ENCODE peak calls at places on chromosomes 16 and 17, in four cellular contexts. One of them, this sample, is unnamed.
A peak's percentile ranks its signal among the peaks of the same experiment; 100 is the strongest.

GRCh38 chr16:79264237-79265104 is 336.1 kb downstream of the MAF start:
- DNase-seq in A673: no peak
- DNase-seq in IMR-90: no peak
- DNase-seq in HCT116: no peak
- DNase-seq in this sample: no peak

GRCh38 chr17:46862949-46863348 is 11.6 kb downstream of the WNT9B start:
- DNase-seq in A673: no peak
- DNase-seq in IMR-90: no peak
- DNase-seq in HCT116: no peak
- DNase-seq in this sample: peak; percentile 80

GRCh38 chr16:88013091-88013609 is 61.9 kb downstream of the BANP start:
- DNase-seq in A673: no peak
- DNase-seq in IMR-90: peak; percentile 11
- DNase-seq in HCT116: no peak
- DNase-seq in this sample: no peak

GRCh38 chr17:4267402-4267801 is 3.6 kb upstream of the ANKFY1 start:
- DNase-seq in A673: no peak
- DNase-seq in IMR-90: no peak
- DNase-seq in HCT116: no peak
- DNase-seq in this sample: no peak

GRCh38 chr17:68197997-68198930 is 49.6 kb upstream of the AMZ2 start:
- DNase-seq in A673: no peak
- DNase-seq in IMR-90: no peak
- DNase-seq in HCT116: no peak
- DNase-seq in this sample: peak; percentile 16

GRCh38 chr16:75801307-75801706 is 75.0 kb upstream of the CPHXL start:
- DNase-seq in A673: no peak
- DNase-seq in IMR-90: no peak
- DNase-seq in HCT116: no peak
- DNase-seq in this sample: no peak

GRCh38 chr17:29096094-29096493 is 53.2 kb downstream of the PIPOX start:
- DNase-seq in A673: peak; percentile 96
- DNase-seq in IMR-90: no peak
- DNase-seq in HCT116: no peak
- DNase-seq in this sample: no peak

GRCh38 chr17:48505788-48506187 is 25.0 kb downstream of the HOXB1 start:
- DNase-seq in A673: peak; percentile 55
- DNase-seq in IMR-90: peak; percentile 89
- DNase-seq in HCT116: peak; percentile 61
- DNase-seq in this sample: no peak

GRCh38 chr17:13395872-13396271 is 205.9 kb downstream of the HS3ST3A1 start:
- DNase-seq in A673: no peak
- DNase-seq in IMR-90: no peak
- DNase-seq in HCT116: no peak
- DNase-seq in this sample: no peak
- H3K27ac ChIP-seq in A673: no peak overlapping the region
- H3K27ac ChIP-seq in IMR-90: no peak overlapping the region
- H3K27ac ChIP-seq in HCT116: no peak overlapping the region
- H3K27ac ChIP-seq in this sample: no peak overlapping the region

DNA sequence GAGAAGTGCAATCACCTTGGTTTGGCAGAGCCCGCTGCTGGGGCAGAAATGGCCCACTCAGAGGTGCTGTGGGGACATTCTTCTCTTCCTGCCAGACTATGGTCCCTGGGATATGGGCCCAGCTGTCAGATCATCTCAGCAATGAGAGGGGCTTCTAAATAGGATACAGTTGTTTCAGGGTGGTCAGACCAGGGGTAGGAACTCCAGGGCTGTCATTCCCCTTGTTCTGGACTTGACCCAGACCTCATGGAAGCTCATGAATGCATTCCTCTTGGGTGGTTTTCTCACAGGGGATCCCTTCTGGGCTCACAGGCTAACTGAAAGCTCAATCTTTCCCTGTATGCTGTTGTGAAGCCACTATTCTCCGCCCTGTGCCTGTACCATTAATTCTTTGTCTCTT is 347.2 kb downstream of the SLC39A11 start:
- DNase-seq in A673: no peak
- DNase-seq in IMR-90: no peak
- DNase-seq in HCT116: no peak
- DNase-seq in this sample: no peak
- TF ChIP-seq CTCF in A673: no peak
- TF ChIP-seq CTCF in IMR-90: no peak
- TF ChIP-seq CTCF in HCT116: no peak
- TF ChIP-seq CTCF in this sample: no peak

GRCh38 chr17:75010683-75011406 is 1.6 kb upstream of the MRPL58 start:
- DNase-seq in A673: no peak
- DNase-seq in IMR-90: peak; percentile 55
- DNase-seq in HCT116: no peak
- DNase-seq in this sample: no peak
- H3K27ac ChIP-seq in A673: no peak overlapping the region
- H3K27ac ChIP-seq in IMR-90: no peak overlapping the region
- H3K27ac ChIP-seq in HCT116: no peak overlapping the region
- H3K27ac ChIP-seq in this sample: no peak overlapping the region

DNA sequence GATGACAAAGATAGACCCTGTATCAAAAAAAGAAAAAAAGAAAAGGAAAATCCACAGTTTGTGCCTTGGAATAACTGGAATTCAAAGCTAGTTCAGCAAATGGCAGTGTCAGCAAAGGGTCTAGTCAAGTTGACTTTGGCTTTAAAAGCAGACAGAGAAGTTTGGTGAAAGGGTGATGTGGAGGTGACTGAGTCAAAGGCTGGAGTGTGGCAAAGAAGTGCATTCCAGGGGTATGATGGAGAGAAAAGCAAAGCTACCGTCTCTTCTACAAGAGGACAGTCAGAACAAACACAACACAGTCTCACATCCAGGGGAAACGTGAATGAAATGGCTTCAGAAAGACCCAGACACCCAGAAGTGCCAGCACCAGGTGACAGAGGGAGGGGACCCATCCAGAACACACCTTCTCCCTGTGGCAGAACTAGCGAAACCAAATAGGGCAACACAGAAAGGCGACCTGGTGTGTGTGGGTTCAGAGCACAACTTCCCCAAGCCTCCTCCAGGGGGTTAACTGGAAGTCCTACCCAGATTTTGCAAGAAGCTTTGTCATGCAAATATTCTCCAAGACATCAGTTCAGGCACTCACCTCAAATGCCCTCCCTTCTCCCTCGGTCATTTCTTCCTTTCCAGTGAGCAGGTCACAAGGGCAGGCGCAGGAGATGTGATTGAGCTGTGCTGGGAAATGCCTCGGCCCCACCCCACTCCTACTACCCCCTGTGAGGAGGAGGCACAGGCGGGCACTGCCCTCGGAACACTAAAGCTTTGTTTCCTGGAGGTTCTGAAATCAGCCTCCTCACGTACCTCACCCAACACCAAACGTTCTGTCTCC is 481.9 kb downstream of the SOX9 start:
- DNase-seq in A673: no peak
- DNase-seq in IMR-90: peak; percentile 73
- DNase-seq in HCT116: peak; percentile 72
- DNase-seq in this sample: peak; percentile 78
- TF ChIP-seq CTCF in A673: no peak
- TF ChIP-seq CTCF in IMR-90: peak; percentile 24
- TF ChIP-seq CTCF in HCT116: peak; percentile 54
- TF ChIP-seq CTCF in this sample: peak; percentile 43

GRCh38 chr17:35052780-35053179 is 10.7 kb downstream of the RFFL start:
- DNase-seq in A673: no peak
- DNase-seq in IMR-90: no peak
- DNase-seq in HCT116: no peak
- DNase-seq in this sample: no peak
- H3K27ac ChIP-seq in A673: no peak overlapping the region
- H3K27ac ChIP-seq in IMR-90: no peak overlapping the region
- H3K27ac ChIP-seq in HCT116: no peak overlapping the region
- H3K27ac ChIP-seq in this sample: no peak overlapping the region

GRCh38 chr17:7561028-7561575 is 617 bp upstream of the SENP3 start:
- DNase-seq in A673: peak; percentile 93
- DNase-seq in IMR-90: peak; percentile 76
- DNase-seq in HCT116: peak; percentile 71
- DNase-seq in this sample: peak; percentile 95

GRCh38 chr17:7558544-7559306 is at the start of gene TNFSF13:
- DNase-seq in A673: no peak
- DNase-seq in IMR-90: no peak
- DNase-seq in HCT116: no peak
- DNase-seq in this sample: no peak

GRCh38 chr17:7561589-7562207 is at the start of gene SENP3:
- DNase-seq in A673: peak; percentile 96
- DNase-seq in IMR-90: peak; percentile 88
- DNase-seq in HCT116: peak; percentile 73
- DNase-seq in this sample: peak; percentile 97

GRCh38 chr17:7559307-7560171 is 989 bp downstream of the TNFSF13 start:
- DNase-seq in A673: no peak
- DNase-seq in IMR-90: no peak
- DNase-seq in HCT116: no peak
- DNase-seq in this sample: no peak

DNA sequence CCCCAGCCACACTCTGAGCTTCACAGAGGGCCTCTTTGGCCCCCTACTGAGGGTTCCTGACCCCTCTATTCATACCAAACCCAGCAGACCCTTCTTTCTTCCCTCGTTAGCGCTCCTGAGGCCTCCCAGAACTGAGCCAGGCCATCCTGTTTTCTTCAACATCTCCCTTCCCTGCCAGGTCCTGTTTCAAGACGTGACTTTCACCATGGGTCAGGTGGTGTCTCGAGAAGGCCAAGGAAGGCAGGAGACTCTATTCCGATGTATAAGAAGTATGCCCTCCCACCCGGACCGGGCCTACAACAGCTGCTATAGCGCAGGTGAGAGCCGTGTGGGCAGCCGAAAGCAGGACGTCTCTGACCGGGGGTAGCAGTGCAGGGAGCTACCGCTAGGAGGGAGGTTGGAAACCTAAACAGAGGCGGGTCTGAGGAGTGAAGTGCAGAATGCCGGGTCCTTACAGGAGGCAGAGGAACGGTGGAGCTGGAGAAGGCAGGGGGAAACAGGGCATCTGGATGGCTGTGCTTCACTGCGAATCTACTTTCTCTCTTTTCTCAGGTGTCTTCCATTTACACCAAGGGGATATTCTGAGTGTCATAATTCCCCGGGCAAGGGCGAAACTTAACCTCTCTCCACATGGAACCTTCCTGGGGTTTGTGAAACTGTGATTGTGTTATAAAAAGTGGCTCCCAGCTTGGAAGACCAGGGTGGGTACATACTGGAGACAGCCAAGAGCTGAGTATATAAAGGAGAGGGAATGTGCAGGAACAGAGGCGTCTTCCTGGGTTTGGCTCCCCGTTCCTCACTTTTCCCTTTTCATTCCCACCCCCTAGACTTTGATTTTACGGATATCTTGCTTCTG is 1.3 kb upstream of the SENP3 start:
- DNase-seq in A673: peak; percentile 83
- DNase-seq in IMR-90: peak; percentile 49
- DNase-seq in HCT116: no peak
- DNase-seq in this sample: peak; percentile 90
- TF ChIP-seq CTCF in A673: peak; percentile 64
- TF ChIP-seq CTCF in IMR-90: peak; percentile 55
- TF ChIP-seq CTCF in HCT116: peak; percentile 54
- TF ChIP-seq CTCF in this sample: peak; percentile 71

GRCh38 chr16:55249936-55250335 is 74.1 kb upstream of the IRX6 start:
- DNase-seq in A673: no peak
- DNase-seq in IMR-90: no peak
- DNase-seq in HCT116: no peak
- DNase-seq in this sample: no peak
- H3K27ac ChIP-seq in A673: no peak overlapping the region
- H3K27ac ChIP-seq in IMR-90: no peak overlapping the region
- H3K27ac ChIP-seq in HCT116: no peak overlapping the region
- H3K27ac ChIP-seq in this sample: no peak overlapping the region

DNA sequence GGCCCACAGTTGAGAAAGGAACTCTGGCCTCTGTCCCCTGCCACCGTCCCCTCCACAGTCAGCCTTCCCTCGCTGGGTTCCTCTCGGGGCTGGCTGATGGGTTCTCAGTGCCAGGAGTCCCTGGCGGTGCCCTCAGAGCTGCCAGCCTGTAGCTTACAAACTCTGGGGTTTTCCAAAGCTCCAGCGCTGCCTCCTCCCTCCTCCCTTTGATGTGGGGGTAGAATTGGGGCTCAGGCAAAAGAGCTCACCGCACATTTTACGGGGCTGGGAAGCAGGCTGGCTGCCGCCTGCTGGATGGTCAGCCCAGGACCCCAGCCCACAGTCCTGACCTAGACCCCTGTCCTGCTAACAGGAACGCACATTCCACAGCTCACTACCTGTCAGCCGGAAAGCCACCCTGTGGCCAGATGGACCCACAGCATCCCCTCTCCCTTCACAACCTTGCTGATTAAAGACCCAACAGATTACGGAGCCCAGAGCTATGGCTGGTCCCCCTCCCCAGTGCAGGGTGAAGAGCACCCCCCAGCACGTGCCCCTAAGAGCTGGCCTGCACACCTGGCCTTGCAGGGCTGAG is 6.0 kb downstream of the VASN start:
- DNase-seq in A673: no peak
- DNase-seq in IMR-90: no peak
- DNase-seq in HCT116: no peak
- DNase-seq in this sample: peak; percentile 40
- TF ChIP-seq CTCF in A673: peak; percentile 21
- TF ChIP-seq CTCF in IMR-90: no peak
- TF ChIP-seq CTCF in HCT116: peak; percentile 27
- TF ChIP-seq CTCF in this sample: peak; percentile 36

GRCh38 chr17:50871369-50871768 is 5.2 kb upstream of the TOB1 start:
- DNase-seq in A673: no peak
- DNase-seq in IMR-90: no peak
- DNase-seq in HCT116: no peak
- DNase-seq in this sample: no peak
- H3K27ac ChIP-seq in A673: no peak overlapping the region
- H3K27ac ChIP-seq in IMR-90: no peak overlapping the region
- H3K27ac ChIP-seq in HCT116: no peak overlapping the region
- H3K27ac ChIP-seq in this sample: no peak overlapping the region

GRCh38 chr17:82528484-82529265 is 9.1 kb downstream of the FOXK2 start:
- DNase-seq in A673: peak; percentile 37
- DNase-seq in IMR-90: peak; percentile 24
- DNase-seq in HCT116: peak; percentile 31
- DNase-seq in this sample: peak; percentile 52
- TF ChIP-seq CTCF in A673: peak; percentile 28
- TF ChIP-seq CTCF in IMR-90: peak; percentile 28
- TF ChIP-seq CTCF in HCT116: peak; percentile 70
- TF ChIP-seq CTCF in this sample: peak; percentile 27

This sample was measured in neural progenitor cell.